ENCODE peak calls at places on chromosome 9, in seven cellular contexts. X is fibroblast of the aortic adventitia, O is foreskin fibroblast, G is NCI-H2171 treated with DMSO at 0.1 percent for 48 hours, R is aorta, M is PC-3, F is heart right ventricle. V is an unnamed sample.

GRCh38 chr9:126615251-126615790 is 1.6 kb downstream of the LMX1B start:
- DNase-seq in X (no peak), O (no peak), G (no peak), R (no peak), M (no peak), F (no peak), V (no peak)

GRCh38 chr9:97440160-97440559 is 28.3 kb downstream of the TDRD7 start:
- DNase-seq in X (no peak), O (no peak), G (no peak), R (no peak), M (no peak), F (no peak), V (no peak)

GRCh38 chr9:90773593-90773992 is 28.0 kb upstream of the SYK start:
- DNase-seq in X (no peak), O (no peak), G (peak), R (no peak), M (peak), F (no peak), V (no peak)

GRCh38 chr9:121325387-121325786 is 44.7 kb downstream of the STOM start:
- DNase-seq in X (no peak), O (no peak), G (no peak), R (no peak), M (no peak), F (no peak), V (no peak)

GRCh38 chr9:19788152-19788551 is 685 bp downstream of the SLC24A2 start:
- DNase-seq in X (no peak), O (no peak), G (peak), R (no peak), M (no peak), F (no peak), V (no peak)

GRCh38 chr9:129964901-129965734 is 77.9 kb downstream of the FNBP1 start:
- DNase-seq in X (peak), O (peak), G (no peak), R (no peak), M (peak), F (no peak), V (peak)

GRCh38 chr9:123928471-123929176 is 1.3 kb downstream of the DENND1A start:
- DNase-seq in X (peak), O (peak), G (no peak), R (no peak), M (peak), F (peak), V (no peak)

GRCh38 chr9:73046769-73047168 is 93.9 kb upstream of the ALDH1A1 start:
- DNase-seq in X (no peak), O (no peak), G (no peak), R (no peak), M (no peak), F (no peak), V (no peak)

GRCh38 chr9:14326264-14326826 is 12.4 kb upstream of the NFIB start:
- DNase-seq in X (peak), O (no peak), G (peak), R (no peak), M (peak), F (no peak), V (no peak)

GRCh38 chr9:15142903-15143534 is 164.0 kb downstream of the TTC39B start:
- DNase-seq in X (peak), O (peak), G (peak), R (no peak), M (peak), F (no peak), V (no peak)

GRCh38 chr9:116844621-116845020 is 157.5 kb downstream of the TRIM32 start:
- DNase-seq in X (no peak), O (no peak), G (peak), R (no peak), M (no peak), F (no peak), V (no peak)

GRCh38 chr9:126386088-126386487 is 59.5 kb downstream of the MVB12B start:
- DNase-seq in X (no peak), O (no peak), G (no peak), R (no peak), M (peak), F (no peak), V (no peak)

GRCh38 chr9:16023466-16023865 is 470.6 kb downstream of the CCDC171 start:
- DNase-seq in X (peak), O (peak), G (no peak), R (no peak), M (peak), F (no peak), V (no peak)

GRCh38 chr9:110799396-110799795 is 130.8 kb downstream of the MUSK start:
- DNase-seq in X (no peak), O (no peak), G (no peak), R (no peak), M (no peak), F (no peak), V (no peak)

GRCh38 chr9:130689937-130690700 is 3.5 kb upstream of the EXOSC2 start:
- DNase-seq in X (peak), O (peak), G (no peak), R (peak), M (peak), F (peak), V (peak)

GRCh38 chr9:116365056-116365471 is 211.5 kb downstream of the PAPPA start:
- DNase-seq in X (peak), O (peak), G (peak), R (peak), M (peak), F (peak), V (peak)

GRCh38 chr9:110427497-110428104 is 89.9 kb upstream of the TXNDC8 start:
- DNase-seq in X (peak), O (peak), G (peak), R (peak), M (peak), F (peak), V (no peak)

GRCh38 chr9:2377135-2377534 is 244.5 kb upstream of the VLDLR start:
- DNase-seq in X (no peak), O (no peak), G (no peak), R (no peak), M (no peak), F (no peak), V (no peak)

GRCh38 chr9:121743441-121744001 is 92.1 kb downstream of the DAB2IP start:
- DNase-seq in X (peak), O (peak), G (no peak), R (peak), M (peak), F (peak), V (peak)

GRCh38 chr9:109474944-109475343 is 23.2 kb downstream of the PTPN3 start:
- DNase-seq in X (no peak), O (no peak), G (no peak), R (no peak), M (no peak), F (no peak), V (no peak)

GRCh38 chr9:92147030-92147853 is 32.0 kb upstream of the SPTLC1 start:
- DNase-seq in X (peak), O (peak), G (peak), R (peak), M (peak), F (peak), V (peak)

GRCh38 chr9:122580360-122580759 is 2.8 kb downstream of the OR1L8 start:
- DNase-seq in X (peak), O (peak), G (no peak), R (no peak), M (peak), F (no peak), V (no peak)

GRCh38 chr9:110214553-110214952 is 6.6 kb upstream of the C9orf152 start:
- DNase-seq in X (peak), O (no peak), G (no peak), R (no peak), M (no peak), F (no peak), V (no peak)

GRCh38 chr9:123640792-123641222 is 284.8 kb downstream of the CRB2 start:
- DNase-seq in X (no peak), O (no peak), G (peak), R (no peak), M (no peak), F (no peak), V (no peak)

GRCh38 chr9:99197987-99198386 is 23.8 kb downstream of the ALG2 start:
- DNase-seq in X (no peak), O (no peak), G (no peak), R (no peak), M (no peak), F (no peak), V (no peak)